ENCODE peak calls at places on chromosomes 12 and 14, in seven cellular contexts. I, R, B, D, O, C and Q are unnamed samples. For H3K36me3, the result is how much of the 10 kb centered on the place peaks cover.

GRCh38 chr14:29043751-29044150 is 277.2 kb downstream of the FOXG1 start:
- DNase-seq in I (no peak), R (no peak), B (no peak), D (no peak), O (no peak), C (no peak), Q (no peak)

GRCh38 chr12:101981868-101982267 is 79.9 kb downstream of the WASHC3 start:
- DNase-seq in I (no peak), R (no peak), B (no peak), D (no peak), O (no peak), C (no peak), Q (no peak)

GRCh38 chr12:103677341-103677740 is 90.3 kb downstream of the STAB2 start:
- DNase-seq in I (no peak), R (no peak), B (no peak), D (no peak), O (no peak), C (no peak), Q (no peak)

GRCh38 chr12:103801709-103802585 is 39.1 kb downstream of the NT5DC3 start:
- DNase-seq in I (no peak), R (no peak), B (no peak), D (no peak), O (no peak), C (no peak), Q (peak)

GRCh38 chr12:124774054-124774461 is 89.6 kb downstream of the SCARB1 start:
- DNase-seq in I (no peak), R (no peak), B (peak), D (no peak), O (no peak), C (no peak), Q (no peak)

GRCh38 chr14:39432619-39433451 is 602 bp upstream of the FBXO33 start:
- DNase-seq in I (peak), R (peak), B (peak), D (peak), O (peak), C (peak), Q (peak)

GRCh38 chr14:104370256-104370870 is 209.2 kb upstream of the C14orf180 start:
- DNase-seq in I (peak), R (no peak), B (peak), D (peak), O (no peak), C (peak), Q (peak)

GRCh38 chr14:89283327-89284060 is 133.5 kb downstream of the FOXN3 start:
- DNase-seq in I (no peak), R (no peak), B (no peak), D (no peak), O (no peak), C (no peak), Q (no peak)

GRCh38 chr14:81571437-81571836 is 37.8 kb upstream of the SEL1L start:
- DNase-seq in I (no peak), R (no peak), B (no peak), D (no peak), O (no peak), C (no peak), Q (no peak)

GRCh38 chr12:49893753-49894752 is 9.6 kb downstream of the FAIM2 start:
- DNase-seq in I (no peak), R (no peak), B (peak), D (no peak), O (no peak), C (no peak), Q (peak)

GRCh38 chr12:109725321-109726105 is 11.9 kb downstream of the FAM222A start:
- DNase-seq in I (peak), R (no peak), B (peak), D (no peak), O (no peak), C (no peak), Q (peak)

GRCh38 chr12:32542550-32543229 is 136.4 kb upstream of the DNM1L start:
- DNase-seq in I (no peak), R (no peak), B (no peak), D (no peak), O (no peak), C (no peak), Q (no peak)

GRCh38 chr12:49869816-49870500 is 27.1 kb upstream of the BCDIN3D start:
- DNase-seq in I (no peak), R (no peak), B (no peak), D (no peak), O (no peak), C (no peak), Q (no peak)

GRCh38 chr14:36086629-36087380 is 89.7 kb downstream of the PTCSC3 start:
- DNase-seq in I (no peak), R (no peak), B (no peak), D (no peak), O (no peak), C (no peak), Q (no peak)

GRCh38 chr14:25677111-25677510 is 627.2 kb upstream of the STXBP6 start:
- DNase-seq in I (no peak), R (no peak), B (no peak), D (no peak), O (no peak), C (no peak), Q (no peak)

GRCh38 chr14:92353447-92353846 is 30.5 kb downstream of the SLC24A4 start:
- DNase-seq in I (no peak), R (no peak), B (no peak), D (no peak), O (no peak), C (no peak), Q (no peak)

GRCh38 chr14:69473271-69473670 is 11.3 kb upstream of the PLEKHD1 start:
- DNase-seq in I (no peak), R (no peak), B (no peak), D (no peak), O (no peak), C (no peak), Q (no peak)

GRCh38 chr12:52976574-52977071 is 27.7 kb downstream of the KRT18 start:
- DNase-seq in I (no peak), R (no peak), B (no peak), D (peak), O (no peak), C (peak), Q (no peak)

GRCh38 chr12:52975204-52975603 is 26.3 kb downstream of the KRT18 start:
- DNase-seq in I (no peak), R (no peak), B (no peak), D (no peak), O (no peak), C (peak), Q (no peak)

GRCh38 chr12:52977195-52977594 is 28.3 kb downstream of the KRT18 start:
- DNase-seq in I (no peak), R (no peak), B (no peak), D (no peak), O (no peak), C (no peak), Q (no peak)

GRCh38 chr12:52971701-52972329 is 22.9 kb downstream of the KRT18 start:
- DNase-seq in I (no peak), R (no peak), B (no peak), D (no peak), O (no peak), C (peak), Q (no peak)

GRCh38 chr12:52975820-52976573 is 27.1 kb downstream of the KRT18 start:
- DNase-seq in I (peak), R (no peak), B (peak), D (no peak), O (no peak), C (peak), Q (no peak)
- TF ChIP-seq CTCF in I (no peak), R (no peak), B (no peak), D (peak), O (no peak), C (peak), Q (no peak)

GRCh38 chr14:23061995-23062394 is 4.7 kb upstream of the CDH24 start:
- DNase-seq in I (peak), R (no peak), B (no peak), D (no peak), O (no peak), C (peak), Q (peak)

GRCh38 chr14:23066855-23067744 is 9.8 kb upstream of the CDH24 start:
- DNase-seq in I (no peak), R (no peak), B (no peak), D (no peak), O (no peak), C (no peak), Q (no peak)

GRCh38 chr14:23060536-23061260 is 3.4 kb upstream of the CDH24 start:
- DNase-seq in I (no peak), R (no peak), B (no peak), D (no peak), O (no peak), C (no peak), Q (no peak)

GRCh38 chr14:23066368-23066767 is 9.0 kb upstream of the CDH24 start:
- DNase-seq in I (no peak), R (no peak), B (no peak), D (no peak), O (no peak), C (no peak), Q (no peak)

DNA sequence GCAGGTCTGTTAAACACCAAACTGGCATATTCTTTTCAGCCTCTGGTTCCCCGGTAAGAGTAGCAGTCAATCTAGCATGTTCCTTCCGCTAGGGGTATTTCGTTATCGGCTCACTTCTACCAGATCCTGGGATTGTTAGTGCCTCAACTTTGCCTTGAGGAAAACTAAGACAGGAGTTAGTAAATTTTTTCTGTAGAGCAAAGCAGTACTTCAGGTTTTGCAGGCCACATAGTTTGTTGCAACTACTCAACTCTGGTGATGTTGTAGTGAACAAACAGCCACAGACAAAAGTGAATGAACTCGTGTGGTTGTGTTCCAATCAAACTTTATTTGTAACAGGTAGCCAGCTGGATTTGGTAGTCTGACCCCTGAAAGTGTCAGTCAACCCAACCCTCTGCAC is 6.3 kb upstream of the CDH24 start:
- DNase-seq in I (no peak), R (no peak), B (no peak), D (no peak), O (no peak), C (no peak), Q (no peak)
- H3K36me3 ChIP-seq in I (half or more), R (under half), B (half or more), D (half or more), O (half or more), C (under half), Q (under half)

GRCh38 chr12:30988887-30989286 is 62.3 kb downstream of the TSPAN11 start:
- DNase-seq in I (no peak), R (no peak), B (no peak), D (no peak), O (no peak), C (no peak), Q (no peak)

GRCh38 chr12:30990776-30991175 is 64.2 kb downstream of the TSPAN11 start:
- DNase-seq in I (no peak), R (no peak), B (no peak), D (no peak), O (no peak), C (no peak), Q (no peak)

GRCh38 chr12:30990316-30990715 is 63.8 kb downstream of the TSPAN11 start:
- DNase-seq in I (no peak), R (no peak), B (no peak), D (no peak), O (no peak), C (no peak), Q (no peak)

GRCh38 chr12:30988086-30988485 is 61.5 kb downstream of the TSPAN11 start:
- DNase-seq in I (no peak), R (no peak), B (no peak), D (no peak), O (no peak), C (no peak), Q (no peak)

GRCh38 chr12:30989754-30990153 is 63.2 kb downstream of the TSPAN11 start:
- DNase-seq in I (peak), R (no peak), B (no peak), D (peak), O (no peak), C (peak), Q (no peak)
- TF ChIP-seq CTCF in I (peak), R (peak), B (no peak), D (peak), O (no peak), C (peak), Q (peak)

DNA sequence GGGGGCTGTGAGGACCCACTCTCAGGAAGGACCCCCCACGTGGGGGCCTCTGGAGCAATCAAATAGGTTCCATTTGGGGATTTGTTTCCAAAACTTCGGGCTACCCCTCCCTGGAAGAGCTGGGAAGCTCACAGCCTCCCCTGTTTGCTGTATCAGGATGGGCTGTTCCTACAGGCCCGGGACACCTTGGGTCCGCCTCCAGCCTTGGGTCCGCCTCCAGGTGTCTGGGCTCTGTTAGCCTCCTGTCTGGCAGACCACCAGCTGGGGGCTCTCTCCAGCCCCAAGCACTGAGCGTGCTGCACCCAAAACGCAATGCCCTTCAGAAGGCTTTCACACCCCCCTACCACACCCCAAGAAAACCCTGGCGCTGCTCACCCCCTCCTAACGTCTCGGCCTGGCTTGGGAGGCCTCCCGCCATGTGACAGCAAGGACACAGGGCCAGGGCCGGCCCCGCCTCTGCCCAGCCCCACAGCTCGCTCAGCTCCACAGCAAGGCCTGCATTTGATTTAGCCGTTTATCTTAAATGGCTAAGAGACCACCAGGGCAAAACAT is 40.1 kb downstream of the BCL11B start:
- DNase-seq in I (no peak), R (no peak), B (peak), D (peak), O (no peak), C (no peak), Q (no peak)
- H3K36me3 ChIP-seq in I (under half), R (under half), B (under half), D (under half), O (under half), C (under half), Q (under half)